ENCODE peak calls at places on chromosomes 5 and 9, in ten cellular contexts. D is right lobe of liver; S is fibroblast of lung; Q is right atrium auricular region; I is kidney; N is brain microvascular endothelial cell; U is sigmoid colon; Y is cardiac muscle cell; K is CD8-positive, alpha-beta T cell; E is lower lobe of right lung. O is an unnamed sample.

GRCh38 chr5:96940586-96940985 is 4.7 kb downstream of the LNPEP start:
- DNase-seq in S (peak), E (no peak), D (no peak), K (no peak), I (no peak), Q (no peak), Y (no peak), U (no peak), N (no peak), O (no peak)

GRCh38 chr9:132042324-132042723 is 37.3 kb downstream of the MED27 start:
- DNase-seq in N (peak), S (peak), U (no peak), E (no peak), Q (no peak), D (no peak), K (no peak), Y (no peak), I (no peak), O (no peak)

GRCh38 chr5:163531272-163531671 is 25.9 kb downstream of the MAT2B start:
- DNase-seq in Y (no peak), U (no peak), D (no peak), I (no peak), Q (no peak), S (no peak), E (no peak), K (no peak), N (no peak), O (no peak)

GRCh38 chr5:113293068-113293571 is 141.7 kb downstream of the TSSK1B start:
- DNase-seq in D (no peak), I (no peak), Y (peak), U (no peak), N (no peak), S (peak), Q (no peak), K (no peak), E (no peak), O (no peak)

GRCh38 chr9:87812375-87813118 is 70.1 kb upstream of the SPATA31E1 start:
- DNase-seq in D (no peak), E (no peak), U (no peak), Y (no peak), Q (no peak), I (no peak), S (peak), N (peak), K (no peak), O (no peak)

GRCh38 chr5:141524604-141525597 is 36.0 kb downstream of the PCDHGC5 start:
- DNase-seq in Y (peak), S (peak), N (peak), D (peak), K (peak), I (peak), E (peak), Q (peak), U (peak), O (peak)

GRCh38 chr5:98810206-98810605 is 36.7 kb downstream of the RGMB start:
- DNase-seq in U (no peak), E (no peak), Y (no peak), S (no peak), D (no peak), I (no peak), K (no peak), Q (no peak), N (no peak), O (no peak)

GRCh38 chr5:115657883-115658233 is 32.0 kb upstream of the TMED7 start:
- DNase-seq in D (no peak), Y (no peak), S (peak), E (no peak), I (no peak), Q (no peak), U (no peak), K (no peak), N (peak), O (no peak)

GRCh38 chr5:35990941-35991592 is at the start of gene UGT3A1:
- DNase-seq in U (no peak), D (peak), Y (peak), K (no peak), S (no peak), N (no peak), Q (no peak), E (no peak), I (no peak), O (no peak)

GRCh38 chr5:173028811-173029327 is 27.3 kb upstream of the CREBRF start:
- DNase-seq in D (no peak), E (no peak), U (peak), I (no peak), Q (no peak), K (no peak), Y (no peak), S (peak), N (no peak), O (no peak)

GRCh38 chr9:5425006-5425628 is 12.6 kb downstream of the PLGRKT start:
- DNase-seq in I (no peak), D (no peak), K (no peak), N (no peak), S (no peak), Q (no peak), Y (no peak), U (no peak), E (no peak), O (no peak)

GRCh38 chr5:675876-676698 is 17.1 kb downstream of the TPPP start:
- DNase-seq in N (no peak), E (peak), K (no peak), I (peak), Q (no peak), Y (no peak), S (no peak), U (peak), D (peak), O (peak)

GRCh38 chr9:95778957-95779356 is 96.5 kb upstream of the ERCC6L2 start:
- DNase-seq in I (peak), E (no peak), S (peak), K (no peak), Q (peak), N (no peak), Y (no peak), D (no peak), U (peak), O (peak)

GRCh38 chr5:80141147-80141671 is 106.1 kb downstream of the THBS4 start:
- DNase-seq in K (no peak), N (peak), U (peak), Q (peak), E (peak), Y (peak), D (peak), I (peak), S (peak), O (peak)
- H3K4me3 ChIP-seq in K (no peak), N (no peak), U (no peak), Q (no peak), E (no peak), Y (no peak), D (no peak), I (no peak), S (no peak), O (no peak)

GRCh38 chr5:179315356-179315890 is 29.8 kb downstream of the ADAMTS2 start:
- DNase-seq in D (peak), N (no peak), I (peak), U (peak), K (no peak), S (no peak), E (no peak), Q (no peak), Y (no peak), O (no peak)
- H3K27ac ChIP-seq in D (no peak), N (no peak), I (no peak), U (no peak), K (no peak), S (peak), E (no peak), Q (peak), Y (no peak), O (no peak)

GRCh38 chr5:169336234-169336633 is 35.3 kb upstream of the SLIT3 start:
- DNase-seq in Y (no peak), N (no peak), I (no peak), D (no peak), K (no peak), Q (no peak), E (no peak), U (no peak), S (no peak), O (no peak)

GRCh38 chr5:169328401-169328800 is 27.5 kb upstream of the SLIT3 start:
- DNase-seq in Y (no peak), Q (no peak), U (no peak), E (no peak), D (no peak), S (no peak), K (no peak), N (no peak), I (no peak), O (no peak)

GRCh38 chr5:169335806-169336205 is 34.9 kb upstream of the SLIT3 start:
- DNase-seq in U (no peak), Y (no peak), D (no peak), I (no peak), K (no peak), N (no peak), Q (no peak), S (no peak), E (no peak), O (no peak)

GRCh38 chr5:169331292-169331852 is 30.4 kb upstream of the SLIT3 start:
- DNase-seq in U (no peak), D (no peak), K (no peak), Q (no peak), E (no peak), S (no peak), N (no peak), I (no peak), Y (no peak), O (no peak)
- TF ChIP-seq CTCF in U (no peak), D (no peak), K (no peak), Q (no peak), E (no peak), S (no peak), N (peak), I (no peak), Y (peak), O (no peak)

GRCh38 chr9:37935106-37935505 is 31.2 kb upstream of the SLC25A51 start:
- DNase-seq in Q (no peak), U (no peak), D (no peak), I (no peak), K (no peak), S (no peak), Y (no peak), E (peak), N (no peak), O (no peak)

GRCh38 chr9:37928552-37929430 is 24.9 kb upstream of the SLC25A51 start:
- DNase-seq in K (no peak), I (peak), D (no peak), Y (no peak), U (no peak), S (no peak), E (no peak), N (no peak), Q (no peak), O (no peak)

GRCh38 chr9:37929441-37929895 is 25.5 kb upstream of the SLC25A51 start:
- DNase-seq in U (no peak), K (no peak), S (peak), I (peak), N (peak), Y (no peak), E (peak), D (no peak), Q (no peak), O (no peak)

GRCh38 chr9:37927611-37928551 is 24.0 kb upstream of the SLC25A51 start:
- DNase-seq in K (no peak), I (no peak), U (no peak), N (no peak), E (peak), D (peak), Q (no peak), S (no peak), Y (no peak), O (no peak)

DNA sequence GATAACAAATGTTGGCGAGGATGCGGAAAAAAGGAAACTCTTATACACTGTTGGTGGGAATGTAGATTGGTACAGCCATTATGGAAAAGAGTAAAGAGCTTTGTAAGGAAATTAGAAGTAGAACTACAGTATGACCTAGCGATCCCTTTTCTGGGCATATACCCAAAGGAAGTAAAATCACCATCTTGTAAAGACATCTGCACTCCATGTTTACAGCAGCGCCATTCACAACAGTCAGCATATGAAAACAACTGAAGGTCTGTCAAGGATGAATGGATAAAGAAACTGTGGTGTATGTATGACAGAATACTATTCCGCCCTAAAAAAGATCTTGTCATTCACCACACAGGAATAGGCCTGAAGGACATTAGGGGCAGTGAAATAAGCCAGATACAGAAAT is 27.7 kb upstream of the SLC25A51 start:
- DNase-seq in I (no peak), E (no peak), N (no peak), Y (no peak), D (no peak), S (no peak), Q (no peak), U (no peak), K (no peak), O (no peak)
- H3K4me3 ChIP-seq in I (no peak), E (no peak), N (no peak), Y (no peak), D (no peak), S (no peak), Q (no peak), U (no peak), K (no peak), O (no peak)